ENCODE peak calls at places on chromosomes 7 and 10, in ten cellular contexts. One of them, this sample, is unnamed.

GRCh38 chr7:110569486-110569885 is 521.4 kb upstream of the LRRN3 start:
- DNase-seq in stimulated activated CD4-positive, alpha-beta T cell treated with anti-CD3 and anti-CD28 coated beads, Interleukin-1b, Interleukin-23, amount 100 ng/mL, for 48 hours: no peak
- DNase-seq in Caki2: no peak
- DNase-seq in ELF-1: no peak
- DNase-seq in A549: no peak
- DNase-seq in SHP77: no peak
- DNase-seq in sciatic nerve: no peak
- DNase-seq in GM20000: no peak
- DNase-seq in T-cell: no peak
- DNase-seq in naive B cell: no peak
- DNase-seq in this sample: no peak

GRCh38 chr10:99731296-99732032 is 463 bp downstream of the COX15 start:
- DNase-seq in stimulated activated CD4-positive, alpha-beta T cell treated with anti-CD3 and anti-CD28 coated beads, Interleukin-1b, Interleukin-23, amount 100 ng/mL, for 48 hours: no peak
- DNase-seq in Caki2: no peak
- DNase-seq in ELF-1: no peak
- DNase-seq in A549: no peak
- DNase-seq in SHP77: no peak
- DNase-seq in sciatic nerve: no peak
- DNase-seq in GM20000: no peak
- DNase-seq in T-cell: no peak
- DNase-seq in naive B cell: no peak
- DNase-seq in this sample: no peak

GRCh38 chr7:44305564-44306507 is 19.6 kb downstream of the CAMK2B start:
- DNase-seq in stimulated activated CD4-positive, alpha-beta T cell treated with anti-CD3 and anti-CD28 coated beads, Interleukin-1b, Interleukin-23, amount 100 ng/mL, for 48 hours: no peak
- DNase-seq in Caki2: no peak
- DNase-seq in ELF-1: peak
- DNase-seq in A549: no peak
- DNase-seq in SHP77: no peak
- DNase-seq in sciatic nerve: peak
- DNase-seq in GM20000: peak
- DNase-seq in T-cell: peak
- DNase-seq in naive B cell: no peak
- DNase-seq in this sample: no peak

GRCh38 chr7:154765118-154765517 is 237.8 kb downstream of the PAXIP1 start:
- DNase-seq in stimulated activated CD4-positive, alpha-beta T cell treated with anti-CD3 and anti-CD28 coated beads, Interleukin-1b, Interleukin-23, amount 100 ng/mL, for 48 hours: no peak
- DNase-seq in Caki2: no peak
- DNase-seq in ELF-1: no peak
- DNase-seq in A549: no peak
- DNase-seq in SHP77: no peak
- DNase-seq in sciatic nerve: no peak
- DNase-seq in GM20000: no peak
- DNase-seq in T-cell: no peak
- DNase-seq in naive B cell: no peak
- DNase-seq in this sample: no peak

GRCh38 chr10:79483948-79484347 is 28.4 kb upstream of the EIF5AL1 start:
- DNase-seq in stimulated activated CD4-positive, alpha-beta T cell treated with anti-CD3 and anti-CD28 coated beads, Interleukin-1b, Interleukin-23, amount 100 ng/mL, for 48 hours: no peak
- DNase-seq in Caki2: no peak
- DNase-seq in ELF-1: no peak
- DNase-seq in A549: no peak
- DNase-seq in SHP77: no peak
- DNase-seq in sciatic nerve: peak
- DNase-seq in GM20000: no peak
- DNase-seq in T-cell: no peak
- DNase-seq in naive B cell: no peak
- DNase-seq in this sample: no peak

GRCh38 chr10:121627810-121628209 is 29.6 kb upstream of the FGFR2 start:
- DNase-seq in stimulated activated CD4-positive, alpha-beta T cell treated with anti-CD3 and anti-CD28 coated beads, Interleukin-1b, Interleukin-23, amount 100 ng/mL, for 48 hours: no peak
- DNase-seq in Caki2: no peak
- DNase-seq in ELF-1: no peak
- DNase-seq in A549: no peak
- DNase-seq in SHP77: no peak
- DNase-seq in sciatic nerve: no peak
- DNase-seq in GM20000: no peak
- DNase-seq in T-cell: no peak
- DNase-seq in naive B cell: no peak
- DNase-seq in this sample: no peak

GRCh38 chr10:101968286-101968685 is 87.7 kb downstream of the ARMH3 start:
- DNase-seq in stimulated activated CD4-positive, alpha-beta T cell treated with anti-CD3 and anti-CD28 coated beads, Interleukin-1b, Interleukin-23, amount 100 ng/mL, for 48 hours: no peak
- DNase-seq in Caki2: no peak
- DNase-seq in ELF-1: no peak
- DNase-seq in A549: no peak
- DNase-seq in SHP77: no peak
- DNase-seq in sciatic nerve: no peak
- DNase-seq in GM20000: no peak
- DNase-seq in T-cell: no peak
- DNase-seq in naive B cell: no peak
- DNase-seq in this sample: no peak

GRCh38 chr7:36708765-36709164 is 15.5 kb downstream of the AOAH start:
- DNase-seq in stimulated activated CD4-positive, alpha-beta T cell treated with anti-CD3 and anti-CD28 coated beads, Interleukin-1b, Interleukin-23, amount 100 ng/mL, for 48 hours: no peak
- DNase-seq in Caki2: no peak
- DNase-seq in ELF-1: no peak
- DNase-seq in A549: no peak
- DNase-seq in SHP77: no peak
- DNase-seq in sciatic nerve: no peak
- DNase-seq in GM20000: no peak
- DNase-seq in T-cell: no peak
- DNase-seq in naive B cell: no peak
- DNase-seq in this sample: no peak

GRCh38 chr10:125102216-125102615 is 58.1 kb downstream of the CTBP2 start:
- DNase-seq in stimulated activated CD4-positive, alpha-beta T cell treated with anti-CD3 and anti-CD28 coated beads, Interleukin-1b, Interleukin-23, amount 100 ng/mL, for 48 hours: no peak
- DNase-seq in Caki2: no peak
- DNase-seq in ELF-1: no peak
- DNase-seq in A549: peak
- DNase-seq in SHP77: no peak
- DNase-seq in sciatic nerve: no peak
- DNase-seq in GM20000: no peak
- DNase-seq in T-cell: no peak
- DNase-seq in naive B cell: no peak
- DNase-seq in this sample: peak

GRCh38 chr10:96138102-96138501 is 8.0 kb downstream of the ZNF518A start:
- DNase-seq in stimulated activated CD4-positive, alpha-beta T cell treated with anti-CD3 and anti-CD28 coated beads, Interleukin-1b, Interleukin-23, amount 100 ng/mL, for 48 hours: no peak
- DNase-seq in Caki2: no peak
- DNase-seq in ELF-1: no peak
- DNase-seq in A549: no peak
- DNase-seq in SHP77: no peak
- DNase-seq in sciatic nerve: no peak
- DNase-seq in GM20000: peak
- DNase-seq in T-cell: no peak
- DNase-seq in naive B cell: no peak
- DNase-seq in this sample: no peak

GRCh38 chr7:102404005-102404861 is 8.1 kb downstream of the PRKRIP1 start:
- DNase-seq in stimulated activated CD4-positive, alpha-beta T cell treated with anti-CD3 and anti-CD28 coated beads, Interleukin-1b, Interleukin-23, amount 100 ng/mL, for 48 hours: peak
- DNase-seq in Caki2: peak
- DNase-seq in ELF-1: peak
- DNase-seq in A549: peak
- DNase-seq in SHP77: peak
- DNase-seq in sciatic nerve: no peak
- DNase-seq in GM20000: peak
- DNase-seq in T-cell: peak
- DNase-seq in naive B cell: peak
- DNase-seq in this sample: peak

This sample was measured in GM23338.